ENCODE peak calls at places on chromosomes 12 and 14, in four cellular contexts. O, W, G and T are unnamed samples.

GRCh38 chr12:96366255-96366654 is 34.0 kb downstream of the CDK17 start:
- DNase-seq in G (no peak), O (no peak), W (no peak), T (no peak)

GRCh38 chr12:19299765-19300164 is 139.5 kb upstream of the AEBP2 start:
- DNase-seq in O (peak), G (peak), W (no peak), T (no peak)

GRCh38 chr12:62123721-62124203 is 136.4 kb upstream of the USP15 start:
- DNase-seq in W (no peak), G (peak), O (peak), T (peak)

GRCh38 chr12:57834086-57834876 is 12.2 kb downstream of the CTDSP2 start:
- DNase-seq in W (no peak), G (no peak), O (no peak), T (no peak)

GRCh38 chr14:59306775-59307174 is 118.3 kb downstream of the DAAM1 start:
- DNase-seq in W (no peak), O (peak), G (peak), T (peak)

GRCh38 chr14:105489607-105490317 is 1.3 kb upstream of the TEDC1 start:
- DNase-seq in G (peak), O (peak), W (peak), T (peak)

GRCh38 chr12:119334459-119335170 is at the start of gene CCDC60:
- DNase-seq in O (peak), W (no peak), G (no peak), T (no peak)

GRCh38 chr14:104349950-104350349 is 211.6 kb downstream of the KIF26A start:
- DNase-seq in G (no peak), W (peak), O (no peak), T (no peak)

GRCh38 chr14:89041245-89041585 is 216.8 kb downstream of the TTC8 start:
- DNase-seq in O (peak), W (no peak), G (no peak), T (no peak)

GRCh38 chr12:98294426-98294825 is 221.0 kb upstream of the TMPO start:
- DNase-seq in W (no peak), G (no peak), O (no peak), T (no peak)

GRCh38 chr12:66688836-66689439 is 10.1 kb upstream of the GRIP1 start:
- DNase-seq in G (peak), W (no peak), O (peak), T (peak)

GRCh38 chr14:52363969-52364368 is 49.9 kb downstream of the PTGER2 start:
- DNase-seq in G (no peak), W (no peak), O (no peak), T (no peak)

GRCh38 chr12:120429368-120429767 is 8.5 kb upstream of the COX6A1 start:
- DNase-seq in G (no peak), O (no peak), W (no peak), T (no peak)

GRCh38 chr14:104799657-104800599 is 973 bp upstream of the ZBTB42 start:
- DNase-seq in G (peak), O (peak), W (peak), T (peak)

GRCh38 chr12:40226652-40227051 is 1.9 kb downstream of the LRRK2 start:
- DNase-seq in O (peak), G (peak), W (peak), T (peak)

GRCh38 chr12:3747543-3747942 is 5.4 kb downstream of the CRACR2A start:
- DNase-seq in O (no peak), W (no peak), G (no peak), T (no peak)

GRCh38 chr12:95836630-95837239 is 22.0 kb upstream of the SNRPF start:
- DNase-seq in O (no peak), G (peak), W (no peak), T (peak)

GRCh38 chr12:120231316-120232011 is 30.6 kb upstream of the RPLP0 start:
- DNase-seq in W (peak), G (peak), O (peak), T (peak)

GRCh38 chr12:58487280-58488141 is 432.8 kb downstream of the LRIG3 start:
- DNase-seq in W (no peak), O (no peak), G (no peak), T (no peak)

GRCh38 chr14:91113829-91114078 is at the start of gene DGLUCY:
- DNase-seq in W (peak), G (peak), O (no peak), T (peak)

GRCh38 chr12:5514545-5514944 is 82.6 kb downstream of the NTF3 start:
- DNase-seq in G (no peak), W (no peak), O (no peak), T (no peak)

GRCh38 chr12:51517316-51517715 is 73.7 kb upstream of the SCN8A start:
- DNase-seq in G (no peak), O (no peak), W (no peak), T (no peak)

GRCh38 chr14:74429221-74429691 is 3.2 kb upstream of the SYNDIG1L start:
- DNase-seq in O (no peak), G (no peak), W (no peak), T (no peak)

GRCh38 chr12:42372154-42372791 is 46.3 kb downstream of the PPHLN1 start:
- DNase-seq in W (no peak), G (peak), O (peak), T (peak)

GRCh38 chr14:55881577-55882241 is 236.5 kb upstream of the PELI2 start:
- DNase-seq in O (peak), G (no peak), W (no peak), T (no peak)

GRCh38 chr12:4202918-4203317 is 70.6 kb upstream of the CCND2 start:
- DNase-seq in O (no peak), G (no peak), W (no peak), T (no peak)

GRCh38 chr12:43812042-43812441 is 5.9 kb upstream of the TWF1 start:
- DNase-seq in G (no peak), W (no peak), O (no peak), T (no peak)

GRCh38 chr12:50110762-50111416 is 1.1 kb upstream of the COX14 start:
- DNase-seq in G (peak), W (peak), O (no peak), T (no peak)